ENCODE peak calls at places on chromosomes 2 and 18, in ten cellular contexts. K, G, M, U, H, A, S, N, C and I are unnamed samples. For H3K27me3, the result is how much of the 10 kb centered on the place peaks cover.

GRCh38 chr2:74421248-74421870 is at the start of the genes C2orf81 and WDR54:
- DNase-seq in G (peak), A (no peak), H (peak), C (peak), U (peak), K (peak), S (peak), M (peak), N (peak), I (peak)

GRCh38 chr2:152037711-152038110 is 61.1 kb downstream of the CACNB4 start:
- DNase-seq in M (no peak), G (no peak), A (no peak), K (no peak), U (no peak), H (peak), N (no peak), C (no peak), S (no peak), I (peak)

GRCh38 chr18:9898792-9899549 is 13.2 kb downstream of the TXNDC2 start:
- DNase-seq in H (no peak), G (no peak), N (peak), U (peak), C (no peak), A (no peak), S (no peak), K (no peak), M (no peak), I (no peak)

GRCh38 chr2:40325111-40325510 is 126.8 kb downstream of the SLC8A1 start:
- DNase-seq in S (no peak), A (no peak), G (no peak), K (no peak), M (no peak), C (no peak), H (no peak), N (peak), U (no peak), I (no peak)

GRCh38 chr2:157782057-157782845 is 93.9 kb downstream of the ACVR1 start:
- DNase-seq in C (no peak), K (no peak), S (no peak), A (no peak), G (no peak), N (no peak), U (no peak), H (no peak), M (no peak), I (no peak)

GRCh38 chr2:216548901-216549321 is 50.3 kb downstream of the RPL37A start:
- DNase-seq in C (no peak), A (peak), G (no peak), N (no peak), K (no peak), S (no peak), H (no peak), M (no peak), U (no peak), I (peak)

GRCh38 chr2:51013060-51013746 is 18.7 kb downstream of the NRXN1 start:
- DNase-seq in C (peak), S (no peak), U (peak), A (no peak), M (no peak), N (no peak), K (peak), H (no peak), G (peak), I (no peak)

GRCh38 chr2:38551171-38551570 is 51.6 kb downstream of the HNRNPLL start:
- DNase-seq in K (no peak), C (no peak), H (no peak), G (no peak), S (no peak), N (no peak), M (no peak), A (no peak), U (no peak), I (no peak)

GRCh38 chr2:64262068-64262467 is 117.8 kb upstream of the PELI1 start:
- DNase-seq in H (no peak), A (no peak), C (no peak), K (no peak), M (no peak), S (no peak), G (no peak), U (no peak), N (peak), I (no peak)

GRCh38 chr18:26460449-26461091 is 87.8 kb downstream of the KCTD1 start:
- DNase-seq in N (peak), U (no peak), H (no peak), A (no peak), G (no peak), C (no peak), M (no peak), K (no peak), S (no peak), I (no peak)

GRCh38 chr18:46732801-46733200 is 24.1 kb downstream of the ST8SIA5 start:
- DNase-seq in C (no peak), K (no peak), M (no peak), A (no peak), H (no peak), S (no peak), N (no peak), U (no peak), G (no peak), I (no peak)

GRCh38 chr18:46718501-46719341 is 38.1 kb downstream of the ST8SIA5 start:
- DNase-seq in M (no peak), C (no peak), G (no peak), H (no peak), U (no peak), K (no peak), S (no peak), N (peak), A (no peak), I (no peak)

GRCh38 chr2:3265981-3266726 is 111.5 kb downstream of the EIPR1 start:
- DNase-seq in N (no peak), G (no peak), M (no peak), U (no peak), K (peak), A (no peak), H (no peak), C (no peak), S (peak), I (no peak)

GRCh38 chr2:43950383-43951008 is 45.3 kb downstream of the LRPPRC start:
- DNase-seq in A (no peak), S (no peak), G (no peak), K (peak), H (no peak), C (no peak), U (peak), N (peak), M (no peak), I (no peak)

GRCh38 chr2:224837558-224837957 is 121.4 kb upstream of the CCDC195 start:
- DNase-seq in C (no peak), N (peak), S (no peak), A (no peak), M (no peak), U (no peak), K (no peak), G (no peak), H (no peak), I (no peak)

GRCh38 chr2:60097298-60097697 is 456.2 kb downstream of the BCL11A start:
- DNase-seq in K (no peak), M (no peak), C (no peak), N (no peak), U (no peak), S (no peak), G (no peak), H (no peak), A (no peak), I (no peak)

GRCh38 chr2:241272722-241273551 is 42.5 kb downstream of the HDLBP start:
- DNase-seq in S (no peak), K (peak), G (peak), A (peak), U (no peak), N (peak), M (peak), H (peak), C (peak), I (peak)

GRCh38 chr2:186349508-186349907 is 136.6 kb upstream of the ZC3H15 start:
- DNase-seq in U (peak), S (no peak), N (peak), K (no peak), H (no peak), A (no peak), M (no peak), C (no peak), G (no peak), I (no peak)
- H3K27ac ChIP-seq in U (no peak), S (no peak), N (no peak), K (no peak), H (no peak), A (no peak), M (no peak), C (no peak), G (no peak), I (no peak)

DNA sequence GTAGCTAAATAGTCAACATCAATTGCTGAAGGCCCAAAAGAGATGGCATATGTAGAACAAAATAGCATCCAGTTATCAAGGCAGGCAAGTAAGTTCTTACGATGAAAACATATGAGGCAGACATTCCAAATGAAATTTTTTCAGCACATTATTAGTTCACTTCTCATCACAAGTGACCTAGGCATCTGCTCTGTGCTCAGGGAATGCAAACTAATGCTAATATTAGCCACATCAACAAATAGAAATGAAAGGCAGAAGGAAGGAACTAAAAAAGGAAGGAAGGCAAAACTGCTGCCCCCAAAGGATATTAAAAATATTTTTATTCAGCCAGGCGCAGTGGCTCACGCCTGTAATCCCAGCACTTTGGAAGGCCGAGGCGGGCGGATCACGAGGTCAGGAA is 51.2 kb upstream of the ROCK1 start:
- DNase-seq in U (no peak), C (no peak), H (no peak), S (no peak), N (no peak), K (no peak), M (no peak), A (no peak), G (no peak), I (no peak)
- H3K4me3 ChIP-seq in U (no peak), C (no peak), H (no peak), S (no peak), N (no peak), K (no peak), M (no peak), A (no peak), G (no peak), I (no peak)

GRCh38 chr2:20231632-20232031 is 6.7 kb upstream of the SDC1 start:
- DNase-seq in M (no peak), H (peak), A (no peak), K (peak), S (no peak), G (no peak), N (peak), C (peak), U (peak), I (no peak)

GRCh38 chr2:20232837-20233207 is 7.9 kb upstream of the SDC1 start:
- DNase-seq in G (no peak), A (no peak), K (no peak), S (no peak), C (no peak), N (no peak), H (no peak), M (peak), U (no peak), I (no peak)

GRCh38 chr2:20229322-20230201 is 4.6 kb upstream of the SDC1 start:
- DNase-seq in G (no peak), S (no peak), N (no peak), A (no peak), U (no peak), K (no peak), C (no peak), H (no peak), M (no peak), I (no peak)

GRCh38 chr2:20227894-20228505 is 3.1 kb upstream of the SDC1 start:
- DNase-seq in U (no peak), M (no peak), G (no peak), H (peak), A (no peak), K (no peak), C (no peak), N (no peak), S (no peak), I (peak)

GRCh38 chr2:20231159-20231558 is 6.2 kb upstream of the SDC1 start:
- DNase-seq in C (peak), A (no peak), U (no peak), M (no peak), K (no peak), S (no peak), G (no peak), N (no peak), H (no peak), I (no peak)
- H3K27me3 ChIP-seq in C (under half), A (under half), U (under half), M (under half), K (under half), S (under half), G (under half), N (under half), H (under half), I (under half)

GRCh38 chr2:33530614-33531344 is 54.3 kb downstream of the RASGRP3 start:
- DNase-seq in K (no peak), C (no peak), U (no peak), G (no peak), S (no peak), M (no peak), A (no peak), H (no peak), N (no peak), I (no peak)

GRCh38 chr2:33531345-33532059 is 55.1 kb downstream of the RASGRP3 start:
- DNase-seq in A (no peak), U (no peak), N (no peak), M (no peak), K (no peak), S (no peak), H (no peak), C (no peak), G (no peak), I (no peak)

GRCh38 chr2:33532146-33532545 is 55.7 kb downstream of the RASGRP3 start:
- DNase-seq in G (no peak), N (no peak), H (no peak), K (no peak), M (no peak), C (no peak), A (no peak), U (no peak), S (no peak), I (no peak)

GRCh38 chr2:33535409-33535808 is 59.0 kb downstream of the RASGRP3 start:
- DNase-seq in M (no peak), A (no peak), H (no peak), N (no peak), G (no peak), U (no peak), K (no peak), S (no peak), C (no peak), I (no peak)

DNA sequence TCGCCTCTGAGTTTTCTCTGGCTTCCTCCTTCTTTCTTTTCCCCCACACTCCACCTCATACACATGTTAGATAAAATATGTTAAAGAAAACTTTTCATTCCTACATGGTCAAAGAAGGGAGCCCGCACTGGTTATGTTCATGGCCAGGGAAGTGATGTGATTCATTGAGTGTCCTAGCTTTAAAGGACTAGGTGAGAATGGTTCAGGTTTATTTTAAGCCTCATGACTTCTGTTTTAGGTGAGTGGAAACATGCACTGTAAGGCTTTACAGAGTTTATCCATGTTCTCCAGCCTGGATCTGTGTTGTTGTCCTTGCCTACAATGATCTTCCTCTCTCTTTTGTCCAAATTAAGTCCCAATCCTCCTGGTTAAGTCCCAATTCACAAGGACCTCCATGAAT is 56.5 kb downstream of the RASGRP3 start:
- DNase-seq in C (no peak), A (no peak), G (no peak), S (no peak), H (no peak), K (no peak), N (no peak), U (no peak), M (no peak), I (no peak)
- H3K27ac ChIP-seq in C (peak), A (no peak), G (no peak), S (no peak), H (no peak), K (no peak), N (no peak), U (no peak), M (no peak), I (no peak)

DNA sequence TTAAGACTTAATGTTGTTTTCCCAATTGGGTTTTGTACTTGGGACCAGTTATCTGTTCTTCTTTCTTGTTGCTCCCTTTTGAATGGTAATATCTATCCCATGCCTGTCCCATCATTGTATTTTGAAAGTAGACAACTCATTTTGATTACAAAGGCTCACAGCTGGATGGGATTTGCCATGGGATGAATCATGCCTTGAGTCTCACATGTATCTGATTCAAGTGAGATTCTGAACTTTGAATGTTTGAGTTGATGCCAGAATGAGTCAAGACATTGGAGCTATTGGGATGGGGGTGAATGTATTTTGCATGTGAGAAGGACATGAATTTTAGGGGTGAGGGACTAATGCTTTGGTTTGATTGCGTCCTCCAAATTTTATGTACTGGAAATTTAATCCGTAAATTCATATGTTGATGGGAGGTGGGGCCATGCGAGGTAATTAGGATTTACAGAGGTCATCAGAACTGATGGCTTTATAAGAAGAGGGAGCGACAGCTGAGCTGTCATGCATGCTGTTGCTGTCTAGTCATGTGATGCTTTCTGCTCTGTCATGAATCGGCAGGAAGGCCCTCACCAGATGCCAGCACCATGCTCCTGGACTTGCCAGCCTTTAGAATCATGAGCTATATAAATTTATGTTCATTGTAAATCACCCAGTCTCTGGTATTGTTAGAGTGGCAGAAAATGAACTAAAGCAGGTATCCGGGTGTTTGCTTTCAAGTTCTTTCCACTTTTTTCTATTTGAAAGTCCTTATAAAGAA is 741.3 kb upstream of the RAB6C start:
- DNase-seq in M (no peak), A (no peak), C (no peak), K (no peak), N (no peak), G (no peak), H (no peak), S (no peak), U (no peak), I (no peak)
- H3K4me3 ChIP-seq in M (no peak), A (no peak), C (no peak), K (no peak), N (no peak), G (no peak), H (no peak), S (no peak), U (no peak), I (no peak)

GRCh38 chr2:161415467-161416293 is 417 bp upstream of the TBR1 start:
- DNase-seq in A (no peak), K (no peak), M (no peak), C (no peak), N (no peak), U (no peak), H (no peak), S (no peak), G (no peak), I (no peak)
- H3K27me3 ChIP-seq in A (under half), K (half or more), M (under half), C (under half), N (half or more), U (under half), H (half or more), S (half or more), G (half or more), I (under half)